ENCODE peak calls at places on chromosomes 12 and 14, in four cellular contexts. E, P, F and T are unnamed samples.

GRCh38 chr12:114316076-114316475 is 89.9 kb downstream of the TBX5 start:
- DNase-seq in F (no peak), E (no peak), P (no peak), T (no peak)

GRCh38 chr14:55914771-55915170 is 203.4 kb upstream of the PELI2 start:
- DNase-seq in F (no peak), P (no peak), E (no peak), T (no peak)

GRCh38 chr12:57736743-57737466 is 1.6 kb downstream of the AGAP2 start:
- DNase-seq in E (no peak), P (no peak), F (no peak), T (no peak)

GRCh38 chr12:116528067-116528466 is 31.1 kb upstream of the MAP1LC3B2 start:
- DNase-seq in E (no peak), P (no peak), F (no peak), T (no peak)

GRCh38 chr12:60920841-60921495 is 1325.1 kb downstream of the SLC16A7 start:
- DNase-seq in E (no peak), F (no peak), P (no peak), T (no peak)

GRCh38 chr12:53231859-53232640 is at the start of gene RARG:
- DNase-seq in F (no peak), P (peak), E (peak), T (peak)

GRCh38 chr12:46214668-46215429 is 54.0 kb downstream of the SLC38A1 start:
- DNase-seq in F (peak), P (no peak), E (no peak), T (no peak)

GRCh38 chr12:59403259-59403932 is 192.4 kb upstream of the SLC16A7 start:
- DNase-seq in E (no peak), F (peak), P (peak), T (peak)

GRCh38 chr12:41950455-41950854 is 194.2 kb downstream of the GXYLT1 start:
- DNase-seq in F (no peak), E (no peak), P (no peak), T (no peak)

GRCh38 chr12:131944601-131945251 is 5.0 kb upstream of the EP400 start:
- DNase-seq in P (no peak), E (no peak), F (no peak), T (no peak)

GRCh38 chr12:50699940-50700339 is 64.0 kb upstream of the ATF1 start:
- DNase-seq in E (no peak), P (no peak), F (no peak), T (no peak)

GRCh38 chr14:105481886-105482454 is 4.7 kb upstream of the CRIP1 start:
- DNase-seq in E (peak), P (peak), F (peak), T (peak)
- TF ChIP-seq CTCF in E (no peak), P (peak), F (no peak), T (no peak)

GRCh38 chr14:89185919-89186849 is 230.8 kb downstream of the FOXN3 start:
- DNase-seq in E (no peak), P (no peak), F (peak), T (no peak)
- TF ChIP-seq CTCF in E (no peak), P (no peak), F (no peak), T (no peak)

GRCh38 chr14:35343709-35344474 is 51.7 kb downstream of the PSMA6 start:
- DNase-seq in P (no peak), E (no peak), F (no peak), T (no peak)
- TF ChIP-seq CTCF in P (no peak), E (no peak), F (no peak), T (no peak)

DNA sequence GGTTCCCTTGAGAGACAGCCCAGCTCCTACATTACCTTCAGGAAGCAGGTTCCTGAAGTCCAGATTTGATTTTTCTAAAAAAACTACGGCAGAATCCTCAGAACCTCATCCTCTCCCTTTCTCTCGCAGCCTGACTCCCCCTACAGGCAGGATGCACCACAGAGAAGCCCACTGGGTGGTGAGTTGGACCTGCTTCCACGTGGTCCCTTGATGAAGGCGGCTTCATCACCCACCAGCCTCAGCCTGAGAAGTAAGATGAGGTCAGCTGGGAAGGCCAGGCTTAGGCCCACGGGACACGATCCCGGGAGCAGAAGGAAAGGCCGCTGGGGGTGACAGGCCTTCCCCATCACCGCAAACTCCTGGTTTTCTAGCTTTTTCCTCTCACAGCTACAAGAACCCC is 83.0 kb downstream of the ACTN1 start:
- DNase-seq in F (no peak), E (no peak), P (no peak), T (no peak)
- TF ChIP-seq CTCF in F (no peak), E (no peak), P (no peak), T (no peak)

GRCh38 chr12:102299731-102300130 is 102.1 kb upstream of the PMCH start:
- DNase-seq in P (no peak), E (no peak), F (no peak), T (no peak)

GRCh38 chr12:102302553-102302952 is 104.9 kb upstream of the PMCH start:
- DNase-seq in P (no peak), F (no peak), E (no peak), T (no peak)

GRCh38 chr12:102301547-102301946 is 103.9 kb upstream of the PMCH start:
- DNase-seq in F (no peak), E (no peak), P (no peak), T (no peak)

GRCh38 chr12:102298022-102298421 is 100.4 kb upstream of the PMCH start:
- DNase-seq in E (no peak), F (no peak), P (no peak), T (no peak)

DNA sequence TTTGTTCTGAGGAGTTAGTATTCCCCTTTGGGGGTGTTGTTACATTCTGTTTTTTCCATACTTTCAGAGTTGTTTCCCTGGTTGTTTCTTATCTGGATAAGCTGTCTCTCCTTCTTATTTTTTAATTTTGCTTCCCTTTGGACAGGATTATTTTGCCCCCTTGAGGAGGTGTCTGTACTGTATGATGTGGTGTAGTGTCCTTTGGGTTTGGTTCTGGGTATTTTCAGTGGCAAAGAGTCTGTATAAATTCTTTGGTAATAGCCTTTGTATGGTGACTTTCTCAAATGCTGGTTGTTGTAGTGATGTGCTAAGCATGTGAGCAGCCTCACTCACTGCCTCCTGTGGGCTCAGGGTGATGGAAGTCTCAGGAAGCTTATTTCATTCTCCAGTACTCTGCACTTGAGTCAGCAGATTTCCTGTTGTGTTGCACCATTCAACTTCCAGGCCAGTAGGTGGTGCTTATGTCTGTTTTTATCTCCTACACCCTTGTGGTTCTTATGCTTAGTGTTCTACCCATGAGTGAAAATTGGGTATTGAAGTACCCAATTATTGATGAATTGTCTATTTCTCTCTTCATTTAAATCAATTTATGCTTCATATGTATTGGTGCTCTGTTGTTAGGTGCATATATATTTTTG is 103.3 kb upstream of the PMCH start:
- DNase-seq in E (no peak), P (no peak), F (no peak), T (peak)
- TF ChIP-seq CTCF in E (peak), P (no peak), F (no peak), T (peak)

DNA sequence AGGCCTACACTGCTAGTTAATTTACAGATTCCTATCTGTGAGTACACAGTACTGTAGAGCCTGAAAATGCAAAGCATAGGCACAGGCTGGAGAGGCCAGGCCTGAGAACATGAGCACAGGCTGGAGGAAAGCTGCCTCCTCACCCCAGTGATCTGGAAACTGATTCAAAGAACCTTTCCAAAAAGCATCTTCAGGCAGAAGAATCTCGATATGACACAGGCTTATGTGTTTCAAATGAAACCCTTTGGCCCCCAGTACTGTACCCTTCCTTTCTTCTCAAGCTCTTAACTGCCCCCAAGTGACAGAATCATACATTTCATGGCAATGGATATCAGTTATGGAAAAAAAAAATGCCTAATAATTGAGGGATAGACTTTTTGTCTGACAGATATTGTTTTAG is 122.0 kb downstream of the KCNC2 start:
- DNase-seq in P (no peak), E (no peak), F (no peak), T (no peak)
- TF ChIP-seq CTCF in P (no peak), E (no peak), F (no peak), T (no peak)

GRCh38 chr12:69633061-69633460 is 22.4 kb upstream of the LRRC10 start:
- DNase-seq in E (no peak), P (no peak), F (no peak), T (no peak)
- TF ChIP-seq CTCF in E (no peak), P (no peak), F (peak), T (no peak)

DNA sequence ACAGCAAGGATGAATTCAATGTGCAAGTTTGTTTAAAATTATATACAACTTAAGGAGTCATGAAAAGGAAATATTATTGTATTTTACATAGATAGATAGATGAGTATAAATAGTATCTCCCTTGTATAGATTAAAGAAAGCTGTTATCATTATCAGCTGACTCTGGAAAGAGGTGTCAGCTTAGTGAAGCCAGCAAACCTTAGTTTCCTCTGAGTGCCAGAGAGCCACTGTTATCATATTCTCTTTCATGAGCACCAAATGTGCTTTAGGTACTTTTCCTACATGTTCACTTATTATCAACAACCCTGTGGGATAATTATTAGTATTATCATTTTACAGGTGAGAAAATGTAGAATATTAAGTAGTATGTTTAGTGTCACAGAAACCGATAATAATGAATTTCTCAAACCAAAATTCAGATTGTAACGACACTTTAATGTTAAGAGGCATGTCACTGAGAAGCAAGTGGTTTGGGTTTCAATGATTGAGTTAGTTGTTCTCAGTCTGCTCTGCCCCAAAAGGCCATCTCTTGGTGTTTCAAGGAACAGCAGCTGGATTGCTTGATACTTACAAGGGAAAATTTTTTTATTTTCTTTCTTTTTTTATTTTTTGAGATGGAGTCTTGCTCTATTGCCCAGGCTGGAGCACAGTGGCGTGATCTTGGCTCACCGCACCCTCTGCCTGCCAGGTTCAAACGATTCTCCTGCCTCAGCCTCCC is 53.7 kb downstream of the PLEKHA5 start:
- DNase-seq in P (no peak), E (no peak), F (no peak), T (no peak)
- TF ChIP-seq CTCF in P (no peak), E (peak), F (no peak), T (no peak)

DNA sequence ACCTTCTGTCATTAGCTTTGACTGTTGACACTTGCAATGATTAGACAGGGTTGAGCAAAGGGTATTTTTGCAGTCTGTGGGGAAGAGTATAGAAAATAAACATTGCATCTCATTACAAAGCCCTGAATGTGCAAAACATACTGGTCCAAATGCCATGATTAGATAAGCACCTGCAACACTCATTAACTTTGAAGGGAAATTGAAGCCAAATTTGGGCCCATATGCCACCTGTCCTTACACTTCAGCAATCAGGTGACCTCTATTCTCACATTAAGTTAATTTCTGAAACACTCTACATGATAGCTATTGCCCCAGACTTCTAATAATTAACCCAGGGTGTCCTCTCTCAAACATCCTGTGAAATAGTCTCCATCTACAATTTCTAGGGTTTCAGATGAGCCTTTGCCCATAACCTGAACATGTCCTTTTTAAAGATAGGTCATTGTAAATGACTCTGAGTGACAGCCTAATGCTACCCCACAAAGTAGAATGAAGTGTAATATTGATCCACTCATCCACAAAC is 155.9 kb upstream of the PLEKHG7 start:
- DNase-seq in E (no peak), F (no peak), P (no peak), T (no peak)
- TF ChIP-seq CTCF in E (no peak), F (no peak), P (no peak), T (no peak)

DNA sequence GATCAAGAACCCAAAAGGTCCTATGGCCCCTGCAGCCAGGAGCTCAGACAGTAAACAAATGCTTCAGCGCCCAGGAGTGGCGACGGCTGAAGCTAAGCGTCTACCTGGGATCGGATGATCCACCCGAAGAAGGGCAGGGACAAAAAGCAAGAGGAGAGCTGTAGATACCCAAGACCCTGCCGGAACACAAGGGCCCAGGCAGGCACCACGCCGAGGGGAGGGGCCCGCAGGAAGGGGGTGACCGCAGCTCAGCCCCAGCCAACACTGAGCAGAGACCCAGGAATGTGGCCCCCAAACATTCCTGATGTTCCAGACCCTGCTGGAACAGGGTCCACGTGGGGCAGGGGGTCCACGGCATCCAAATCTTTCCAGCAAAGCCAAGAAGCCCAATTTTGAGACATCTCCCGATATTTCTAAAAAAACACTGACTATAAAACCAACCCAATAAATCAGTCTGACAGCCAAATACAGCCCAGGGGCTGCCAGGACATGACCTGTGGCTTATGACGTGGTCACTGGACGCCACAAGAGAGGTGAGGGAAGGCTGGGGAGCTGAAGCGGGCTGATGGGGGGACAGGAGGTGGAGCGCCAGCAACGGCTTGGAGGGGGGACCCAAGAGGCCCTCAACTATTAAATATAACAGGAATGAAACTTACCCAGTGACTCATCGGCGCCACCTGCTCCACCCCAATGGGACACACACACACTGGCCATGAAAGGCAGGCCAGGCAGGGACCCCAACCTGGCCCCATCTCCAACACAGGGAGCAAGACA is 58.9 kb downstream of the NCOR2 start:
- DNase-seq in E (peak), F (peak), P (no peak), T (peak)
- TF ChIP-seq CTCF in E (no peak), F (no peak), P (no peak), T (peak)